ENCODE peak calls at places on chromosomes 6 and 20, in six cellular contexts. F is HepG2; W is AG04450; P is SK-N-MC; O is effector memory CD4-positive, alpha-beta T cell; H is adrenal gland. L is an unnamed sample.

GRCh38 chr6:57117801-57118200 is 27.8 kb downstream of the ZNF451 start:
- DNase-seq in F (no peak), W (no peak), P (no peak), O (no peak), H (no peak), L (peak)

GRCh38 chr20:54163402-54163801 is 10.4 kb downstream of the CYP24A1 start:
- DNase-seq in F (no peak), W (no peak), P (no peak), O (no peak), H (no peak), L (no peak)

GRCh38 chr20:37990571-37991151 is 42.6 kb downstream of the TTI1 start:
- DNase-seq in F (peak), W (peak), P (no peak), O (peak), H (no peak), L (peak)

GRCh38 chr6:76435174-76435573 is 362.7 kb upstream of the IMPG1 start:
- DNase-seq in F (no peak), W (no peak), P (no peak), O (no peak), H (no peak), L (no peak)

GRCh38 chr6:150182460-150183078 is 39.7 kb downstream of the PPP1R14C start:
- DNase-seq in F (no peak), W (no peak), P (no peak), O (no peak), H (no peak), L (no peak)

GRCh38 chr6:44062771-44063560 is 64.3 kb downstream of the MRPL14 start:
- DNase-seq in F (no peak), W (no peak), P (no peak), O (no peak), H (no peak), L (no peak)

GRCh38 chr6:137413482-137413881 is 80.7 kb downstream of the OLIG3 start:
- DNase-seq in F (peak), W (no peak), P (no peak), O (no peak), H (no peak), L (no peak)

GRCh38 chr6:36616888-36617521 is 22.8 kb downstream of the SRSF3 start:
- DNase-seq in F (no peak), W (no peak), P (no peak), O (no peak), H (peak), L (no peak)

GRCh38 chr20:4152696-4153235 is 137.4 kb upstream of the RNF24 start:
- DNase-seq in F (no peak), W (no peak), P (no peak), O (no peak), H (no peak), L (peak)

GRCh38 chr20:49345538-49345937 is 67.7 kb upstream of the ZNFX1 start:
- DNase-seq in F (no peak), W (no peak), P (no peak), O (no peak), H (no peak), L (peak)

GRCh38 chr6:33160728-33161323 is 31.4 kb downstream of the COL11A2 start:
- DNase-seq in F (no peak), W (peak), P (no peak), O (no peak), H (peak), L (peak)

GRCh38 chr6:50305660-50306059 is 255.9 kb upstream of the DEFB112 start:
- DNase-seq in F (peak), W (no peak), P (no peak), O (no peak), H (no peak), L (no peak)

GRCh38 chr6:110188791-110189190 is 8.6 kb downstream of the CDC40 start:
- DNase-seq in F (no peak), W (no peak), P (no peak), O (no peak), H (no peak), L (peak)

GRCh38 chr6:90676516-90676915 is 89.6 kb upstream of the MAP3K7 start:
- DNase-seq in F (no peak), W (no peak), P (no peak), O (no peak), H (no peak), L (no peak)

GRCh38 chr20:51387125-51387865 is 155.2 kb downstream of the NFATC2 start:
- DNase-seq in F (no peak), W (no peak), P (no peak), O (no peak), H (no peak), L (no peak)

GRCh38 chr6:98777762-98778161 is 56.6 kb upstream of the POU3F2 start:
- DNase-seq in F (no peak), W (no peak), P (no peak), O (no peak), H (no peak), L (no peak)

GRCh38 chr6:38603492-38603891 is 36.2 kb downstream of the BTBD9 start:
- DNase-seq in F (no peak), W (no peak), P (no peak), O (no peak), H (no peak), L (no peak)

GRCh38 chr6:6003334-6004146 is 3.2 kb downstream of the NRN1 start:
- DNase-seq in F (no peak), W (no peak), P (peak), O (no peak), H (no peak), L (no peak)

GRCh38 chr6:122376246-122376645 is 23.2 kb upstream of the HSF2 start:
- DNase-seq in F (no peak), W (no peak), P (no peak), O (no peak), H (no peak), L (no peak)

GRCh38 chr6:101326411-101326810 is 67.1 kb upstream of the GRIK2 start:
- DNase-seq in F (no peak), W (no peak), P (no peak), O (no peak), H (no peak), L (no peak)

GRCh38 chr20:57760698-57761412 is 51.0 kb upstream of the PMEPA1 start:
- DNase-seq in F (no peak), W (no peak), P (no peak), O (no peak), H (no peak), L (no peak)

GRCh38 chr6:19024737-19025136 is 637.6 kb downstream of the RNF144B start:
- DNase-seq in F (peak), W (no peak), P (peak), O (no peak), H (no peak), L (peak)

GRCh38 chr6:116395647-116396046 is 24.9 kb downstream of the DSE start:
- DNase-seq in F (no peak), W (no peak), P (no peak), O (no peak), H (no peak), L (no peak)

GRCh38 chr6:100257661-100258395 is 206.9 kb downstream of the SIM1 start:
- DNase-seq in F (peak), W (peak), P (peak), O (no peak), H (no peak), L (peak)

GRCh38 chr20:20038586-20038985 is 13.7 kb downstream of the CRNKL1 start:
- DNase-seq in F (no peak), W (no peak), P (no peak), O (no peak), H (no peak), L (no peak)

GRCh38 chr20:57657537-57658446 is 37.6 kb upstream of the ZBP1 start:
- DNase-seq in F (peak), W (no peak), P (no peak), O (no peak), H (peak), L (no peak)

GRCh38 chr6:17584241-17584803 is 15.8 kb upstream of the FAM8A1 start:
- DNase-seq in F (peak), W (peak), P (peak), O (no peak), H (peak), L (peak)

GRCh38 chr20:42747765-42748411 is 441.8 kb downstream of the PTPRT start:
- DNase-seq in F (no peak), W (no peak), P (no peak), O (no peak), H (no peak), L (no peak)

GRCh38 chr6:7644394-7644793 is 54.4 kb downstream of the SNRNP48 start:
- DNase-seq in F (no peak), W (no peak), P (no peak), O (no peak), H (no peak), L (peak)

GRCh38 chr20:34579936-34580587 is 21.5 kb downstream of the MAP1LC3A start:
- DNase-seq in F (no peak), W (no peak), P (no peak), O (no peak), H (peak), L (no peak)

GRCh38 chr6:140434761-140435160 is 1060.3 kb upstream of the CITED2 start:
- DNase-seq in F (no peak), W (no peak), P (no peak), O (no peak), H (no peak), L (peak)

GRCh38 chr6:85405175-85405852 is 44.6 kb upstream of the NT5E start:
- DNase-seq in F (peak), W (no peak), P (no peak), O (no peak), H (no peak), L (no peak)

GRCh38 chr6:148364056-148364844 is 21.6 kb downstream of the SASH1 start:
- DNase-seq in F (no peak), W (peak), P (no peak), O (no peak), H (no peak), L (peak)

GRCh38 chr20:53839423-53840176 is 230.8 kb downstream of the BCAS1 start:
- DNase-seq in F (no peak), W (no peak), P (no peak), O (peak), H (no peak), L (no peak)

GRCh38 chr20:7879883-7880282 is 60.4 kb downstream of the HAO1 start:
- DNase-seq in F (peak), W (peak), P (no peak), O (no peak), H (no peak), L (peak)

GRCh38 chr6:3209114-3210023 is 18.1 kb downstream of the TUBB2B start:
- DNase-seq in F (peak), W (peak), P (no peak), O (no peak), H (no peak), L (peak)
- H3K4me3 ChIP-seq in F (peak), W (no peak), P (no peak), O (no peak), H (no peak), L (no peak)

GRCh38 chr6:30615958-30616810 is 859 bp downstream of the PPP1R10 start:
- DNase-seq in F (peak), W (no peak), P (no peak), O (no peak), H (no peak), L (peak)

GRCh38 chr6:30617565-30618269 is at the start of gene MRPS18B:
- DNase-seq in F (peak), W (peak), P (peak), O (peak), H (peak), L (peak)

GRCh38 chr6:30616811-30617564 is at the start of gene PPP1R10:
- DNase-seq in F (peak), W (peak), P (peak), O (peak), H (peak), L (peak)

GRCh38 chr6:30619561-30619960 is 1.9 kb downstream of the MRPS18B start:
- DNase-seq in F (no peak), W (no peak), P (no peak), O (no peak), H (no peak), L (no peak)

DNA sequence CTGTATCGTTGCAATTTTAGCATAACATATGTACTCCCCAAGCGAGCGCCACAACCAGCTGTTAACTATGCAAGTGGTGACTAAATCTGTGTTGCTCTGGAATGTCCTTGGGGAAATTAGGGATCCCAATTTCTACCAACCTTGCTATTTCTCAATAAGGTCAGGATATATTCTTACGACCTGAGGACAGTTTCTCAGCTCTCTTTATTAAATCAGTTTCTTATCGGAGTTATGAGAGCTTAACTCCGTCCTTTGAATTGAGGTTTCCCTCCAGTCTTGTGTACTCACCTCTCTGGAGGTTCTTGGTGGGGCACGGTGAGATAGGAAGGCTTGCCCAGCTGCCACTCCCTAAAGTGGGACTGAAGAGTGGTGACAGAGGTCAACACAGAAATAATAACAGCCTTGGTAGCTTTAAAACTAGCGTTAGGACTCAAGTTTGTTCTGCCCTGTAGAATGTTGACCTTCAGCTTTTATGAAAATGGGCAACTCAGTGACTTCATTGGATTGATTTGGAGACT is 689 bp downstream of the MRPS18B start:
- DNase-seq in F (peak), W (no peak), P (no peak), O (no peak), H (no peak), L (no peak)
- H3K4me3 ChIP-seq in F (peak), W (peak), P (peak), O (peak), H (peak), L (peak)

GRCh38 chr6:113648698-113649097 is 208.4 kb upstream of the MARCKS start:
- DNase-seq in F (no peak), W (no peak), P (no peak), O (no peak), H (no peak), L (no peak)

GRCh38 chr6:113651120-113651519 is 206.0 kb upstream of the MARCKS start:
- DNase-seq in F (no peak), W (no peak), P (no peak), O (no peak), H (no peak), L (no peak)

GRCh38 chr6:113649916-113650609 is 207.1 kb upstream of the MARCKS start:
- DNase-seq in F (no peak), W (no peak), P (no peak), O (no peak), H (no peak), L (no peak)

GRCh38 chr6:113650610-113650979 is 206.6 kb upstream of the MARCKS start:
- DNase-seq in F (no peak), W (no peak), P (no peak), O (no peak), H (no peak), L (no peak)

DNA sequence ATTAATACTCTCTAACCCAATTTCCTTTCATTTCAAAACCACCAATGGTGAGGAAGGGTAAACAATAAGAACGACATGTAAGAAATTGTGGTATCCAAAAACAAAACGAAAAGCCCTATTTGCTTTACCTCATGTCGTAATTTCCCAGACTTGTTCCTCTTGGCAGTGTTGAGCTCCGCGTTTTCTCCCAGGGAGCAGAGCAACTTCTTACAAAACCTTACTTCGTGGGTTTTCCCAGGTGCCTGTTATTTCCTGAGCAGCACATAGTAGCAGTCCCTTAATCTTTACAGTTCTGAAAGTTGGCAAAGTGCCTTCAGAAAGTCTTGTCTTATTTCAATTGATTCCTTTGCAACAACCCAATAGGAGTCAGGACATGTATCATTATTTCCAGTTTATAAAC is 207.9 kb upstream of the MARCKS start:
- DNase-seq in F (no peak), W (no peak), P (peak), O (no peak), H (no peak), L (peak)
- H3K4me3 ChIP-seq in F (no peak), W (no peak), P (peak), O (no peak), H (no peak), L (no peak)

GRCh38 chr6:26607434-26608230 is 10.9 kb downstream of the ABT1 start:
- DNase-seq in F (peak), W (peak), P (peak), O (no peak), H (peak), L (peak)
- H3K4me3 ChIP-seq in F (peak), W (peak), P (peak), O (peak), H (no peak), L (no peak)

L was measured in cardiac fibroblast.